ENCODE peak calls at places on chromosomes 1 and 21, in six cellular contexts. N, E, Z, Q, J and P are unnamed samples.

GRCh38 chr1:233367057-233367759 is 39.7 kb downstream of the MAP3K21 start:
- DNase-seq in N (no peak), Z (no peak), E (no peak), J (no peak), Q (no peak), P (no peak)

GRCh38 chr1:243982451-243983018 is 68.5 kb upstream of the ZBTB18 start:
- DNase-seq in Q (no peak), J (no peak), Z (no peak), N (no peak), E (no peak), P (no peak)

GRCh38 chr1:5992814-5993552 is 758 bp upstream of the NPHP4 start:
- DNase-seq in N (peak; percentile 60), J (no peak), E (no peak), Z (no peak), Q (no peak), P (no peak)

GRCh38 chr1:35708179-35708891 is 10.3 kb downstream of the C1orf216 start:
- DNase-seq in J (no peak), N (peak; percentile 46), E (no peak), Q (no peak), Z (no peak), P (peak; percentile 89)

GRCh38 chr1:162128693-162129356 is 59.3 kb downstream of the NOS1AP start:
- DNase-seq in Z (no peak), J (no peak), N (no peak), E (no peak), Q (no peak), P (no peak)

GRCh38 chr1:176241385-176242015 is 34.4 kb upstream of the COP1 start:
- DNase-seq in Z (peak; percentile 67), Q (no peak), J (peak; percentile 81), N (no peak), E (no peak), P (no peak)

GRCh38 chr1:59422921-59423575 is 126.2 kb downstream of the FGGY start:
- DNase-seq in J (peak; percentile 47), N (no peak), Q (no peak), E (no peak), Z (no peak), P (peak; percentile 75)

GRCh38 chr1:160064746-160065145 is 5.2 kb downstream of the KCNJ10 start:
- DNase-seq in E (no peak), Q (no peak), Z (no peak), N (no peak), J (no peak), P (no peak)

GRCh38 chr1:89065077-89065868 is at the start of gene GBP1:
- DNase-seq in Q (no peak), E (peak; percentile 53), Z (peak; percentile 61), N (no peak), J (peak; percentile 86), P (no peak)

GRCh38 chr1:162822391-162823200 is 32.1 kb downstream of the HSD17B7 start:
- DNase-seq in E (no peak), J (no peak), Z (no peak), N (peak; percentile 45), Q (no peak), P (peak; percentile 37)

GRCh38 chr1:57722285-57722978 is 298.6 kb upstream of the DAB1 start:
- DNase-seq in Z (no peak), N (no peak), E (no peak), Q (no peak), J (no peak), P (no peak)

GRCh38 chr1:19759740-19760089 is 40.0 kb downstream of the TMCO4 start:
- DNase-seq in Z (no peak), E (no peak), Q (no peak), N (no peak), J (no peak), P (no peak)

GRCh38 chr1:236066828-236067386 is 2.0 kb upstream of the NID1 start:
- DNase-seq in J (no peak), E (peak; percentile 66), Q (peak; percentile 25), N (no peak), Z (no peak), P (no peak)

GRCh38 chr1:163171826-163172225 is 30.9 kb downstream of the RGS5 start:
- DNase-seq in E (no peak), Z (peak; percentile 30), J (no peak), Q (no peak), N (no peak), P (no peak)

GRCh38 chr1:182670032-182670431 is 14.4 kb downstream of the RGS8 start:
- DNase-seq in Z (no peak), Q (no peak), J (no peak), E (no peak), N (no peak), P (peak; percentile 60)

GRCh38 chr1:3577711-3578432 is 33.4 kb downstream of the MEGF6 start:
- DNase-seq in Q (no peak), Z (peak; percentile 47), E (no peak), J (no peak), N (no peak), P (no peak)

GRCh38 chr1:150162862-150163706 is 13.4 kb downstream of the PLEKHO1 start:
- DNase-seq in N (peak; percentile 67), Q (no peak), Z (peak; percentile 99), J (peak; percentile 99), E (no peak), P (peak; percentile 94)

GRCh38 chr1:29713857-29714256 is 477.5 kb downstream of the PTPRU start:
- DNase-seq in N (no peak), Z (peak; percentile 22), Q (no peak), E (no peak), J (no peak), P (no peak)

GRCh38 chr1:187685338-187685737 is 856.6 kb downstream of the PLA2G4A start:
- DNase-seq in N (no peak), Z (peak; percentile 14), Q (no peak), J (no peak), E (no peak), P (no peak)

GRCh38 chr1:60279798-60280197 is 206.2 kb upstream of the C1orf87 start:
- DNase-seq in Z (no peak), N (no peak), Q (no peak), J (no peak), E (no peak), P (no peak)

GRCh38 chr1:241706257-241706656 is 54.2 kb downstream of the WDR64 start:
- DNase-seq in Z (no peak), N (no peak), E (no peak), Q (no peak), J (no peak), P (no peak)

GRCh38 chr21:25371831-25372434 is 235.3 kb downstream of the MRPL39 start:
- DNase-seq in N (no peak), J (no peak), Z (no peak), Q (no peak), E (no peak), P (no peak)

GRCh38 chr1:101196668-101197067 is 40.2 kb upstream of the S1PR1 start:
- DNase-seq in N (no peak), Z (no peak), Q (no peak), E (no peak), J (no peak), P (no peak)

GRCh38 chr1:109391161-109391556 is 6.6 kb downstream of the SORT1 start:
- DNase-seq in E (no peak), Z (no peak), Q (no peak), N (no peak), J (peak; percentile 60), P (no peak)

GRCh38 chr1:159881930-159882839 is 17.8 kb downstream of the CFAP45 start:
- DNase-seq in Z (peak; percentile 95), N (no peak), Q (no peak), J (peak; percentile 81), E (peak; percentile 35), P (no peak)

GRCh38 chr1:40059292-40059959 is 18.9 kb downstream of the CAP1 start:
- DNase-seq in Z (no peak), N (no peak), J (no peak), Q (no peak), E (peak; percentile 52), P (no peak)